ENCODE peak calls at places on chromosomes 1 and 21, in six cellular contexts. Q, Z, B, E, C and M are unnamed samples.

GRCh38 chr1:112285311-112285710 is 110.7 kb upstream of the CTTNBP2NL start:
- DNase-seq in Q (no peak), Z (no peak), B (no peak), E (no peak), C (no peak), M (no peak)

GRCh38 chr1:176692431-176692830 is 229.5 kb downstream of the PAPPA2 start:
- DNase-seq in Q (no peak), Z (no peak), B (no peak), E (no peak), C (no peak), M (no peak)

GRCh38 chr1:25765152-25765909 is 34.7 kb upstream of the SELENON start:
- DNase-seq in Q (no peak), Z (no peak), B (no peak), E (no peak), C (no peak), M (no peak)

GRCh38 chr1:218686258-218686657 is 341.1 kb downstream of the TGFB2 start:
- DNase-seq in Q (no peak), Z (no peak), B (no peak), E (no peak), C (no peak), M (no peak)

GRCh38 chr21:41425954-41426655 is at the start of gene MX1:
- DNase-seq in Q (no peak), Z (peak), B (no peak), E (peak), C (peak), M (peak)

GRCh38 chr1:174775621-174776020 is 224.1 kb upstream of the CACYBP start:
- DNase-seq in Q (no peak), Z (no peak), B (no peak), E (no peak), C (no peak), M (no peak)

GRCh38 chr21:35840197-35840799 is 220.0 kb downstream of the SETD4 start:
- DNase-seq in Q (peak), Z (peak), B (peak), E (no peak), C (peak), M (peak)

GRCh38 chr1:231575472-231575871 is 47.0 kb downstream of the TSNAX start:
- DNase-seq in Q (no peak), Z (no peak), B (no peak), E (no peak), C (no peak), M (no peak)

GRCh38 chr1:25146382-25146855 is 85.9 kb downstream of the SYF2 start:
- DNase-seq in Q (no peak), Z (no peak), B (no peak), E (no peak), C (no peak), M (no peak)

GRCh38 chr1:21818661-21819060 is 6.6 kb downstream of the LDLRAD2 start:
- DNase-seq in Q (no peak), Z (peak), B (no peak), E (no peak), C (no peak), M (no peak)

GRCh38 chr1:7940745-7941436 is at the start of gene TNFRSF9:
- DNase-seq in Q (no peak), Z (no peak), B (no peak), E (no peak), C (no peak), M (peak)

GRCh38 chr1:166918618-166919017 is 42.6 kb upstream of the TADA1 start:
- DNase-seq in Q (no peak), Z (no peak), B (no peak), E (no peak), C (no peak), M (no peak)

GRCh38 chr1:160360227-160360695 is 6.6 kb upstream of the NHLH1 start:
- DNase-seq in Q (no peak), Z (no peak), B (no peak), E (no peak), C (no peak), M (no peak)

GRCh38 chr1:29592261-29592615 is 355.9 kb downstream of the PTPRU start:
- DNase-seq in Q (no peak), Z (no peak), B (no peak), E (no peak), C (no peak), M (no peak)

GRCh38 chr1:173475564-173476196 is 1.5 kb upstream of the PRDX6 start:
- DNase-seq in Q (peak), Z (peak), B (no peak), E (no peak), C (no peak), M (no peak)

DNA sequence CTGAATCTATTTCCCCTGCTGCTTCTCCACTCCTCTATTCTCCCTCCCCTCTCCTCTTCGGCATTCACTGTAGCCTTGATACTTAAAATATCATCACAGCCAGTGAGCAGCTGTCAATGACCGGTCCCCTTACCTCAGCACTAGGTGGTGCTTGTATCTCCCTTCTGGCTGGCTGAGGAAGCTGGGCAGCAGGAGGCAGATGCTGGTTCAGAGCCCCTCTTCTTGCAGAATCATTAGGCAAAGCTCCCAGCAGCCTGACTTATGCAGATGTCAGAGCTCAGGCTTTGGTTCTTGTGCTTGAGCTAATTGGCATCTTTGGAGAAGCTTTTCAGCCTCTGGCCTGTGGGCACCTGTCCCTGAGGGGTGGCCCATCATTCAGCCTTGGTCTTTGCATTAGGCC is 31.9 kb upstream of the KCNA2 start:
- DNase-seq in Q (no peak), Z (peak), B (no peak), E (no peak), C (no peak), M (no peak)
- TF ChIP-seq CTCF in Q (no peak), Z (peak), B (no peak), E (no peak), C (no peak), M (no peak)

DNA sequence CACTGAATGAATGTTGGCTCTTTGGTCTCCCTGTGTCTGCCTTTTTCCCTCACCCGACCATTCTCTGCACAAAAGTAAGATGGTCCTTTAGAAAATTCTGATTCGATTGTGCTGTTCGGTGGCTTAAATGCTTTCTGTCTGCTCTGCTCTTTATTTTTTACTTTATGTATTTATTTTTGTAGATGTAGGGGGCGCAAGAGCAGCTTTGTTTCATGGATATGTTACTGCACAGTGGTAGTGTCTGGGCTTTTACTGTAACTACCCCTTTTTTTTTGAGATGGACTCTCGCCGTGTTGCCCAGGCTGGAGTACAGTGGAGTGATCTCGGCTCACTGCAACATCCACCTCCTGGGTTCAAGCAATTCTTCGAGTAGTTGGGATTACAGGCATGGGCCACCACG is 15.7 kb downstream of the NLRP3 start:
- DNase-seq in Q (no peak), Z (no peak), B (no peak), E (no peak), C (no peak), M (no peak)
- TF ChIP-seq CTCF in Q (no peak), Z (peak), B (no peak), E (no peak), C (no peak), M (peak)

GRCh38 chr1:27719286-27720251 is 6.2 kb upstream of the FAM76A start:
- DNase-seq in Q (no peak), Z (peak), B (no peak), E (no peak), C (no peak), M (no peak)
- TF ChIP-seq CTCF in Q (peak), Z (peak), B (peak), E (no peak), C (no peak), M (no peak)

GRCh38 chr1:923991-924618 is 382 bp downstream of the SAMD11 start:
- DNase-seq in Q (no peak), Z (no peak), B (no peak), E (no peak), C (no peak), M (no peak)

GRCh38 chr1:927234-927633 is 3.5 kb downstream of the SAMD11 start:
- DNase-seq in Q (no peak), Z (no peak), B (no peak), E (no peak), C (no peak), M (no peak)

GRCh38 chr1:923131-923990 is at the start of gene SAMD11:
- DNase-seq in Q (peak), Z (peak), B (peak), E (peak), C (peak), M (no peak)

GRCh38 chr1:925532-926421 is 2.1 kb downstream of the SAMD11 start:
- DNase-seq in Q (no peak), Z (no peak), B (no peak), E (no peak), C (no peak), M (no peak)

GRCh38 chr1:924619-925323 is 1.0 kb downstream of the SAMD11 start:
- DNase-seq in Q (no peak), Z (no peak), B (no peak), E (peak), C (no peak), M (no peak)
- TF ChIP-seq CTCF in Q (no peak), Z (no peak), B (peak), E (no peak), C (no peak), M (no peak)

DNA sequence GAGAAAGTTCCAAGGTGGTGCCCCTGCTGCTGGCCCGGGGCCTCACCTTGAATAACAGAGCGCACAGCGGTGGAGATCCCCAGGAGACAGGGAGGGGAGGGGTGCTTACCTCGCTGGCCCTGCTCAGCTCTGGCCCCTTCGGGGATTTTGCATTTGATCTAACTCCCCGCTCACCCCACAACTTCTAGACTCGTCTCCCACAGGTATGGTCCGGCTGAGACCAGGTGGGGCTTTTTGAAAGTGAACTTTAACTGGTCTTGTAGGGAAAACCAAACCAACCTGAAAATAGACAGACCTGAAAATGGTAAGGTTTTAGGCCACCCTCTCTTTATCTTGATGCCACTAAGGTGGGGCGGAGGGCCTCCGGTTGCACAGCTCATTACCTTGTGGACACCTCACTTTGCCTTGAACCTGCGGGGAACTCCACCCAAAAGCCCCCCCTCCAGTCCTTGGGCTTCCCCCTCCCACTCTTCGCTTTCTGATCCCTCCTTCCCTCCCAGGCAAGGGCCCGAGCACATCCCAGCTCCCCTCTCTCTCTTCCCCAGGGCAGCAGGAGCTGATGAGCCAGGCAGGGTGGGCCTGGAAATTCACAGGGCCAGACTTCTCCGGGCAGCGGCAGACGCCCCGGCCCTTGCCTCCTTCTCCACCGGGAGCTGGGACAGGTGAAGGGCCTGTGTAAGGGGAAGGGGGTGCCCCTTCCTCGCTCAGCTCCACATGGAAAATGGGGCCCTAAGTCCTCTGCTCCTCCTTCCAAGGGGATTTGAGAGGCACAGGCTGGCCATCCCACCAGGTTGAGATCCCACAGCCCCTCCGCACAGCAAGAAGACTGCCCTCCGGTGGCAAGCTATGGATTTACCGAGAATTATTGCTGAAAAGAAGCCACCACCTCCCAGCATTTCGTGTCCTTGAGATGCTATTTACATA is 16.1 kb downstream of the TNFRSF8 start:
- DNase-seq in Q (no peak), Z (peak), B (peak), E (no peak), C (peak), M (no peak)
- TF ChIP-seq CTCF in Q (peak), Z (peak), B (peak), E (no peak), C (peak), M (peak)

DNA sequence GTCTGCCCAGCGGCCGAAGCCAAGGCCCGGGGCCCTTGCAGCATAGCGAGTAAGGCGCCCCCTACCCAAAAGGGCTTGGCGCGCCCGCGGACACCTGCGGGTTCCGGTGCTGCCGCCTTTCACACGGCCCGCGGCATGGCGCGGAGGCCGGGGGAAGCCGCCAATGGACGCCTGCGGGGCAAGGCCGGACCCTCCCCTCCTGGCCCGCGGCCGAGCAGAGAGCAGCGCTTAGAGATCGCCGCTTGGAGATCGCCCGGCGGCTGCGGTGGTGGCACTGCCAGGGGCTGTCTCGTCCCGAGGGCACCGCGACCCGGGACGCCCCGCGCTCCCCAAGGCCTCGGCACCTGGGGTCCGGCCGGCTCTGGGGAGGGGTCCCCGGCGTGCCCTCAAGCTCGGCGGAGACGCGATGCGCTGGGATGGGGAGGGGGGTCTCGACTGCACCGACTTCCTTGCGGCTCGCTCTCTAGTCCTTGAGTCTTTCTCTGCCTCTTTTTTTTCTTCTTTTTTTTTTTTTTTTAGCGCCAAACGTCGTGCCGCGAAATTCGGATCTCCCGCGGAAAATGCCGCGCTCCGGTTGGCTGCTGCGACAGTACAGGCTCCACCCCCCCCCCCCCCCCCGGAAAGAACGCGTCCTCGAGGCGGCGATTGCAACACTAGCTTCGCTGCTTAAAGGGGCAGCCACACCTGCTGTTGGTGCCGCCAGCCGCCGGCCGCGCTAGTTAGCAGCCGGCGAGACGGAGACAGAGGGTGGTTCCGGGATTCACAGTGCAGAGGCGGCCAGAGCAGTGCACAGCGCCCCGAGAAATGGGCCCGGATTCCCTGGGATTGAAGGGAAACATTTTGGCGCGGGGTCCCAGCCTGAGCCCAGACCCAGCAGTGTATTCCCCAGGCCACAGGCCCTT is at the start of gene E2F2:
- DNase-seq in Q (no peak), Z (peak), B (peak), E (peak), C (peak), M (peak)
- TF ChIP-seq CTCF in Q (peak), Z (peak), B (peak), E (no peak), C (peak), M (no peak)